ENCODE peak calls at places on chromosomes 4 and X, in nine cellular contexts. K is GDM1; G is stimulated activated CD4-positive, alpha-beta T cell treated with anti-CD3 and anti-CD28 coated beads, Interleukin-4, amount 100 ng/mL, for 1 hour; A is NCI-H2171; U is LHCN-M2; P is activated CD4-positive, alpha-beta T cell treated with anti-CD3 and anti-CD28 coated beads for 36 hours; L is nephron progenitor cell; O is fibroblast of the conjunctiva; R is stimulated activated CD8-positive, alpha-beta memory T cell treated with anti-CD3 and anti-CD28 coated beads, Interleukin-7, amount 100 ng/mL, for 24 hours. E is an unnamed sample.

GRCh38 chrX:103158317-103158621 is 56.6 kb upstream of the BEX4 start:
- DNase-seq in U (no peak), K (no peak), L (no peak), P (no peak), A (no peak), R (no peak), G (no peak), O (no peak), E (no peak)

GRCh38 chr4:56182356-56182755 is 204.9 kb downstream of the AASDH start:
- DNase-seq in P (no peak), G (no peak), K (no peak), L (no peak), A (no peak), O (no peak), U (no peak), R (no peak), E (no peak)

GRCh38 chrX:20244936-20245335 is 21.8 kb downstream of the RPS6KA3 start:
- DNase-seq in K (no peak), P (no peak), O (no peak), L (no peak), A (no peak), G (no peak), U (no peak), R (no peak), E (no peak)

GRCh38 chr4:146981651-146982050 is 36.0 kb upstream of the TTC29 start:
- DNase-seq in R (no peak), O (no peak), U (peak), K (no peak), G (no peak), A (no peak), L (peak), P (no peak), E (no peak)

GRCh38 chr4:61202100-61202637 is 2.0 kb downstream of the ADGRL3 start:
- DNase-seq in U (no peak), G (no peak), L (peak), O (no peak), P (peak), R (no peak), K (no peak), A (no peak), E (peak)

GRCh38 chr4:109294006-109294405 is 8.5 kb downstream of the COL25A1 start:
- DNase-seq in L (peak), K (peak), A (no peak), R (no peak), G (peak), O (no peak), P (peak), U (peak), E (peak)

GRCh38 chr4:86117781-86118302 is 242.0 kb downstream of the MAPK10 start:
- DNase-seq in R (no peak), L (no peak), P (no peak), U (peak), O (peak), K (no peak), G (no peak), A (no peak), E (no peak)

GRCh38 chrX:30488092-30488491 is 89.5 kb downstream of the TASL start:
- DNase-seq in U (peak), G (no peak), P (no peak), A (no peak), R (no peak), O (no peak), L (no peak), K (no peak), E (no peak)

GRCh38 chr4:91340843-91341242 is 962.9 kb upstream of the GRID2 start:
- DNase-seq in U (no peak), P (no peak), L (no peak), O (no peak), R (no peak), A (no peak), G (no peak), K (no peak), E (no peak)

GRCh38 chrX:41923257-41923924 is at the start of gene CASK:
- DNase-seq in O (peak), K (peak), U (peak), P (peak), A (peak), G (peak), R (peak), L (peak), E (peak)

GRCh38 chr4:141246243-141246642 is 25.5 kb downstream of the ZNF330 start:
- DNase-seq in P (no peak), R (no peak), K (no peak), L (no peak), O (peak), A (no peak), U (peak), G (no peak), E (no peak)

GRCh38 chr4:26372525-26373172 is 51.8 kb downstream of the RBPJ start:
- DNase-seq in O (peak), U (peak), P (peak), R (no peak), K (peak), L (no peak), A (no peak), G (no peak), E (no peak)

GRCh38 chr4:89305712-89306437 is 1.7 kb downstream of the GPRIN3 start:
- DNase-seq in G (no peak), R (no peak), U (no peak), K (no peak), L (no peak), P (peak), A (no peak), O (no peak), E (no peak)

GRCh38 chr4:149008415-149009025 is 566.3 kb upstream of the NR3C2 start:
- DNase-seq in P (no peak), G (no peak), O (no peak), K (no peak), R (no peak), A (no peak), L (no peak), U (no peak), E (no peak)